ENCODE peak calls at places on chromosome 2, in nine cellular contexts. V, X, T, C, B, P, H, W and M are unnamed samples.

GRCh38 chr2:96527990-96528679 is 8.4 kb upstream of the ARID5A start:
- DNase-seq in C (peak; percentile 43), V (no peak), X (no peak), B (no peak), W (peak; percentile 78), T (peak; percentile 73), H (no peak), P (no peak), M (no peak)

GRCh38 chr2:30652271-30652910 is 154.9 kb downstream of the CAPN13 start:
- DNase-seq in P (no peak), C (no peak), T (no peak), V (peak; percentile 74), X (no peak), H (no peak), W (no peak), B (no peak), M (no peak)

GRCh38 chr2:225938991-225939390 is 539.5 kb downstream of the NYAP2 start:
- DNase-seq in P (no peak), T (no peak), C (no peak), B (no peak), W (no peak), V (no peak), X (no peak), H (no peak), M (no peak)

GRCh38 chr2:106020821-106021316 is 173.2 kb downstream of the UXS1 start:
- DNase-seq in C (no peak), P (no peak), T (no peak), X (no peak), W (peak; percentile 40), H (no peak), B (no peak), V (no peak), M (no peak)

GRCh38 chr2:165681841-165682240 is 112.2 kb downstream of the GALNT3 start:
- DNase-seq in B (no peak), T (no peak), W (no peak), P (no peak), X (no peak), H (no peak), V (no peak), C (no peak), M (no peak)

GRCh38 chr2:109031481-109032228 is 42.6 kb upstream of the EDAR start:
- DNase-seq in B (no peak), H (peak; percentile 53), W (peak; percentile 34), C (peak; percentile 52), X (peak; percentile 75), T (peak; percentile 77), V (peak; percentile 93), P (no peak), M (peak; percentile 42)

GRCh38 chr2:127675335-127676261 is at the start of gene LIMS2:
- DNase-seq in T (peak; percentile 80), H (peak; percentile 30), V (peak; percentile 50), X (peak; percentile 78), W (no peak), P (no peak), C (peak; percentile 28), B (peak; percentile 48), M (no peak)

GRCh38 chr2:133780099-133780996 is 212.1 kb upstream of the NCKAP5 start:
- DNase-seq in P (no peak), H (peak; percentile 60), B (peak; percentile 77), T (no peak), W (peak; percentile 18), X (no peak), V (peak; percentile 85), C (peak; percentile 69), M (peak; percentile 53)

GRCh38 chr2:127410871-127411396 is 7.3 kb upstream of the PROC start:
- DNase-seq in C (peak; percentile 44), W (no peak), T (peak; percentile 55), X (no peak), B (peak; percentile 85), P (no peak), H (peak; percentile 29), V (no peak), M (no peak)

GRCh38 chr2:153871231-153872221 is at the start of gene GALNT13:
- DNase-seq in B (peak; percentile 97), V (peak; percentile 99), C (peak; percentile 75), X (peak; percentile 65), T (peak; percentile 79), H (no peak), W (peak; percentile 23), P (no peak), M (peak; percentile 88)

GRCh38 chr2:238882083-238882755 is 34.3 kb downstream of the TWIST2 start:
- DNase-seq in W (no peak), X (no peak), C (no peak), V (no peak), B (no peak), H (no peak), P (no peak), T (no peak), M (no peak)

GRCh38 chr2:119291588-119292167 is 68.0 kb downstream of the STEAP3 start:
- DNase-seq in X (no peak), V (no peak), T (no peak), H (no peak), C (no peak), W (no peak), P (no peak), B (no peak), M (no peak)

GRCh38 chr2:239905306-239905705 is 119.8 kb downstream of the NDUFA10 start:
- DNase-seq in P (no peak), H (no peak), W (no peak), C (no peak), X (peak; percentile 21), T (no peak), V (no peak), B (no peak), M (no peak)

GRCh38 chr2:134189009-134189717 is 64.7 kb upstream of the MGAT5 start:
- DNase-seq in X (no peak), C (peak; percentile 89), T (no peak), P (no peak), B (peak; percentile 13), H (peak; percentile 63), W (no peak), V (no peak), M (no peak)

GRCh38 chr2:26792720-26793119 is 6.9 kb downstream of the CENPA start:
- DNase-seq in B (no peak), V (no peak), C (no peak), P (no peak), W (no peak), T (no peak), X (no peak), H (no peak), M (no peak)

GRCh38 chr2:109171444-109172334 is 42.7 kb downstream of the SH3RF3 start:
- DNase-seq in T (no peak), V (no peak), H (peak; percentile 36), X (peak; percentile 73), B (peak; percentile 16), P (no peak), W (peak; percentile 69), C (peak; percentile 39), M (peak; percentile 62)

GRCh38 chr2:108621689-108622681 is 87.7 kb downstream of the LIMS1 start:
- DNase-seq in X (no peak), W (no peak), P (no peak), H (no peak), B (no peak), T (no peak), C (no peak), V (peak; percentile 70), M (no peak)

GRCh38 chr2:101952551-101952950 is 39.2 kb upstream of the IL1R2 start:
- DNase-seq in W (no peak), X (no peak), B (no peak), T (no peak), P (no peak), C (no peak), V (no peak), H (no peak), M (no peak)

GRCh38 chr2:224584111-224584764 is 925 bp downstream of the CUL3 start:
- DNase-seq in X (no peak), T (peak; percentile 69), P (no peak), H (peak; percentile 36), W (peak; percentile 24), C (peak; percentile 36), B (peak; percentile 16), V (peak; percentile 53), M (peak; percentile 37)
- H3K4me1 ChIP-seq in X (no peaks in the 10 kb centered on the region), T (peaks cover 44% of the 10 kb centered on the region), P (peaks cover 31% of the 10 kb centered on the region), H (peaks cover 60% of the 10 kb centered on the region), W (peaks cover 8% of the 10 kb centered on the region), C (peaks cover 45% of the 10 kb centered on the region), B (peaks cover 30% of the 10 kb centered on the region), V (no peaks in the 10 kb centered on the region), M (peaks cover 7% of the 10 kb centered on the region)

GRCh38 chr2:38621018-38621417 is 18.3 kb upstream of the HNRNPLL start:
- DNase-seq in V (no peak), X (no peak), B (no peak), T (no peak), W (no peak), C (no peak), P (no peak), H (no peak), M (no peak)
- H3K4me1 ChIP-seq in V (no peaks in the 10 kb centered on the region), X (no peaks in the 10 kb centered on the region), B (no peaks in the 10 kb centered on the region), T (peaks cover 11% of the 10 kb centered on the region), W (no peaks in the 10 kb centered on the region), C (peaks cover 35% of the 10 kb centered on the region), P (peaks cover 8% of the 10 kb centered on the region), H (peaks cover 31% of the 10 kb centered on the region), M (no peaks in the 10 kb centered on the region)

GRCh38 chr2:110744429-110744828 is 12.1 kb downstream of the ACOXL start:
- DNase-seq in C (no peak), B (no peak), W (no peak), V (no peak), X (no peak), T (no peak), P (no peak), H (no peak), M (no peak)
- H3K4me1 ChIP-seq in C (no peaks in the 10 kb centered on the region), B (no peaks in the 10 kb centered on the region), W (no peaks in the 10 kb centered on the region), V (peaks cover 11% of the 10 kb centered on the region), X (no peaks in the 10 kb centered on the region), T (no peaks in the 10 kb centered on the region), P (no peaks in the 10 kb centered on the region), H (peaks cover 12% of the 10 kb centered on the region), M (no peaks in the 10 kb centered on the region)

GRCh38 chr2:235611756-235612155 is 117.9 kb downstream of the AGAP1 start:
- DNase-seq in B (no peak), V (no peak), W (no peak), P (no peak), T (no peak), H (no peak), X (no peak), C (no peak), M (no peak)

GRCh38 chr2:235611337-235611736 is 117.5 kb downstream of the AGAP1 start:
- DNase-seq in B (no peak), V (no peak), T (no peak), C (no peak), X (no peak), P (no peak), W (no peak), H (no peak), M (no peak)

GRCh38 chr2:235614176-235614860 is 120.5 kb downstream of the AGAP1 start:
- DNase-seq in T (no peak), C (no peak), P (no peak), B (no peak), X (no peak), H (no peak), W (no peak), V (no peak), M (no peak)

GRCh38 chr2:235613671-235614070 is 119.8 kb downstream of the AGAP1 start:
- DNase-seq in B (no peak), W (no peak), P (no peak), V (no peak), H (no peak), X (no peak), C (no peak), T (no peak), M (no peak)

DNA sequence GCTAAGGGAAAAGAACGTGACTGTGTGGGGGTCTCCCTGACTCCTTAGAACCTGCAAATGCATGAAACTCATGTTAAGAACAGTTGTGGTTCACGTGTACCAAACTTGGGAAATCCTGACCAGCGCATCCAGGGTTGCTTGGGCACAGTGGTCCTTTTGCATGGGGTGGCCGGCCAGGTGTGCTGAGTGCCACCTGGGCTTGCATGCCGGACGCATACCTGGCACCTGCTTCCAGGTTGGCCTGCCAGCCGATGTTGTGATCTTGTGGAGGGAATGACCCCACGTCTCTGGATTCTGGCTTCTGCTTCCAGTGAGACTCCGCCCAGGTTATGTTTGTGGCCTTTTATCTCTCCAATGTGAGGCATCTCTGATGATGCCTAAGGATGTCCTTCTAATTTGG is 118.7 kb downstream of the AGAP1 start:
- DNase-seq in B (no peak), X (no peak), T (no peak), H (no peak), V (no peak), C (no peak), W (no peak), P (no peak), M (no peak)
- H3K4me1 ChIP-seq in B (peaks cover 5% of the 10 kb centered on the region), X (no peaks in the 10 kb centered on the region), T (peaks cover 4% of the 10 kb centered on the region), H (peaks cover 28% of the 10 kb centered on the region), V (no peaks in the 10 kb centered on the region), C (peaks cover 32% of the 10 kb centered on the region), W (peaks cover 2% of the 10 kb centered on the region), P (peaks cover 9% of the 10 kb centered on the region), M (no peaks in the 10 kb centered on the region)